ENCODE peak calls at places on chromosome 1, in four cellular contexts. I is activated CD4-positive, alpha-beta T cell treated with anti-CD3 and anti-CD28 coated beads, Interleukin-2, amount 50 U/mL, for 1 hour; N is HS-27A; Z is Ammon's horn. E is an unnamed sample.
A peak's percentile ranks its signal among the peaks of the same experiment; 100 is the strongest.

GRCh38 chr1:30684881-30685795 is 38.2 kb downstream of the MATN1 start:
- DNase-seq in I (peak; percentile 12), N (no peak), Z (no peak), E (no peak)

GRCh38 chr1:29392036-29392435 is 155.7 kb downstream of the PTPRU start:
- DNase-seq in I (no peak), N (no peak), Z (no peak), E (no peak)

GRCh38 chr1:197924516-197925123 is 7.4 kb downstream of the LHX9 start:
- DNase-seq in I (no peak), N (no peak), Z (peak; percentile 62), E (no peak)

GRCh38 chr1:116676291-116676690 is 8.8 kb upstream of the IGSF3 start:
- DNase-seq in I (no peak), N (no peak), Z (no peak), E (no peak)

GRCh38 chr1:172950528-172950927 is 100.2 kb downstream of the TNFSF18 start:
- DNase-seq in I (no peak), N (no peak), Z (no peak), E (no peak)

GRCh38 chr1:41711581-41711980 is 207.1 kb downstream of the HIVEP3 start:
- DNase-seq in I (no peak), N (no peak), Z (peak; percentile 32), E (no peak)

GRCh38 chr1:213122514-213122929 is 71.5 kb downstream of the RPS6KC1 start:
- DNase-seq in I (no peak), N (no peak), Z (peak; percentile 44), E (peak; percentile 63)

GRCh38 chr1:226873771-226874578 is 3.6 kb downstream of the PSEN2 start:
- DNase-seq in I (no peak), N (no peak), Z (no peak), E (no peak)

GRCh38 chr1:6008084-6008415 is 15.8 kb upstream of the NPHP4 start:
- DNase-seq in I (no peak), N (no peak), Z (no peak), E (no peak)

GRCh38 chr1:239725371-239725770 is 339.0 kb downstream of the CHRM3 start:
- DNase-seq in I (no peak), N (no peak), Z (no peak), E (no peak)

GRCh38 chr1:160996195-160996594 is 24.8 kb downstream of the F11R start:
- DNase-seq in I (no peak), N (no peak), Z (no peak), E (no peak)

GRCh38 chr1:112509005-112509659 is 367 bp downstream of the WNT2B start:
- DNase-seq in I (peak; percentile 15), N (no peak), Z (no peak), E (no peak)